ENCODE peak calls at places on chromosomes 3 and 15, in seven cellular contexts. One of them, this sample, is unnamed. For H3K36me3 and H3K9me3, the result is how much of the 10 kb centered on the place peaks cover.

GRCh38 chr3:46089237-46090011 is 62.1 kb upstream of the XCR1 start:
- DNase-seq in breast epithelium: no peak
- DNase-seq in tibial nerve: peak
- DNase-seq in heart left ventricle: peak
- DNase-seq in body of pancreas: peak
- DNase-seq in esophagus squamous epithelium: no peak
- DNase-seq in CD8-positive, alpha-beta T cell: no peak
- DNase-seq in this sample: no peak

GRCh38 chr3:33392703-33393125 is 47.5 kb downstream of the UBP1 start:
- DNase-seq in breast epithelium: no peak
- DNase-seq in tibial nerve: no peak
- DNase-seq in heart left ventricle: no peak
- DNase-seq in body of pancreas: no peak
- DNase-seq in esophagus squamous epithelium: no peak
- DNase-seq in CD8-positive, alpha-beta T cell: no peak
- DNase-seq in this sample: no peak

GRCh38 chr3:179743913-179744312 is 91.1 kb downstream of the USP13 start:
- DNase-seq in breast epithelium: no peak
- DNase-seq in tibial nerve: no peak
- DNase-seq in heart left ventricle: no peak
- DNase-seq in body of pancreas: no peak
- DNase-seq in esophagus squamous epithelium: no peak
- DNase-seq in CD8-positive, alpha-beta T cell: no peak
- DNase-seq in this sample: no peak

GRCh38 chr15:79032656-79033055 is 57.9 kb downstream of the RASGRF1 start:
- DNase-seq in breast epithelium: no peak
- DNase-seq in tibial nerve: no peak
- DNase-seq in heart left ventricle: no peak
- DNase-seq in body of pancreas: no peak
- DNase-seq in esophagus squamous epithelium: no peak
- DNase-seq in CD8-positive, alpha-beta T cell: no peak
- DNase-seq in this sample: no peak

GRCh38 chr3:189001559-189001958 is 170.2 kb upstream of the TPRG1 start:
- DNase-seq in breast epithelium: no peak
- DNase-seq in tibial nerve: no peak
- DNase-seq in heart left ventricle: no peak
- DNase-seq in body of pancreas: no peak
- DNase-seq in esophagus squamous epithelium: no peak
- DNase-seq in CD8-positive, alpha-beta T cell: no peak
- DNase-seq in this sample: no peak

GRCh38 chr15:42069025-42069424 is 25.3 kb downstream of the PLA2G4D start:
- DNase-seq in breast epithelium: no peak
- DNase-seq in tibial nerve: no peak
- DNase-seq in heart left ventricle: no peak
- DNase-seq in body of pancreas: no peak
- DNase-seq in esophagus squamous epithelium: no peak
- DNase-seq in CD8-positive, alpha-beta T cell: no peak
- DNase-seq in this sample: no peak

GRCh38 chr15:100093211-100094126 is 248.3 kb downstream of the ADAMTS17 start:
- DNase-seq in breast epithelium: peak
- DNase-seq in tibial nerve: no peak
- DNase-seq in heart left ventricle: no peak
- DNase-seq in body of pancreas: no peak
- DNase-seq in esophagus squamous epithelium: no peak
- DNase-seq in CD8-positive, alpha-beta T cell: no peak
- DNase-seq in this sample: no peak

GRCh38 chr15:29612096-29612495 is 210.2 kb downstream of the TJP1 start:
- DNase-seq in breast epithelium: no peak
- DNase-seq in tibial nerve: no peak
- DNase-seq in heart left ventricle: no peak
- DNase-seq in body of pancreas: no peak
- DNase-seq in esophagus squamous epithelium: no peak
- DNase-seq in CD8-positive, alpha-beta T cell: no peak
- DNase-seq in this sample: no peak

GRCh38 chr3:88000853-88001252 is 58.0 kb downstream of the CGGBP1 start:
- DNase-seq in breast epithelium: no peak
- DNase-seq in tibial nerve: no peak
- DNase-seq in heart left ventricle: no peak
- DNase-seq in body of pancreas: peak
- DNase-seq in esophagus squamous epithelium: no peak
- DNase-seq in CD8-positive, alpha-beta T cell: peak
- DNase-seq in this sample: no peak

GRCh38 chr15:30941520-30941919 is 37.8 kb downstream of the FAN1 start:
- DNase-seq in breast epithelium: no peak
- DNase-seq in tibial nerve: no peak
- DNase-seq in heart left ventricle: no peak
- DNase-seq in body of pancreas: no peak
- DNase-seq in esophagus squamous epithelium: no peak
- DNase-seq in CD8-positive, alpha-beta T cell: no peak
- DNase-seq in this sample: no peak

GRCh38 chr3:128685001-128685726 is 34.5 kb upstream of the RPN1 start:
- DNase-seq in breast epithelium: no peak
- DNase-seq in tibial nerve: no peak
- DNase-seq in heart left ventricle: no peak
- DNase-seq in body of pancreas: no peak
- DNase-seq in esophagus squamous epithelium: no peak
- DNase-seq in CD8-positive, alpha-beta T cell: no peak
- DNase-seq in this sample: no peak

GRCh38 chr15:58224068-58224467 is 85.9 kb downstream of the AQP9 start:
- DNase-seq in breast epithelium: peak
- DNase-seq in tibial nerve: no peak
- DNase-seq in heart left ventricle: peak
- DNase-seq in body of pancreas: no peak
- DNase-seq in esophagus squamous epithelium: no peak
- DNase-seq in CD8-positive, alpha-beta T cell: no peak
- DNase-seq in this sample: no peak

GRCh38 chr3:178083906-178084823 is 452.1 kb upstream of the KCNMB2 start:
- DNase-seq in breast epithelium: no peak
- DNase-seq in tibial nerve: no peak
- DNase-seq in heart left ventricle: no peak
- DNase-seq in body of pancreas: no peak
- DNase-seq in esophagus squamous epithelium: no peak
- DNase-seq in CD8-positive, alpha-beta T cell: no peak
- DNase-seq in this sample: no peak

GRCh38 chr15:87967951-87968350 is 288.6 kb downstream of the NTRK3 start:
- DNase-seq in breast epithelium: no peak
- DNase-seq in tibial nerve: no peak
- DNase-seq in heart left ventricle: no peak
- DNase-seq in body of pancreas: no peak
- DNase-seq in esophagus squamous epithelium: no peak
- DNase-seq in CD8-positive, alpha-beta T cell: no peak
- DNase-seq in this sample: no peak

GRCh38 chr15:61584410-61584809 is 355.3 kb upstream of the RORA start:
- DNase-seq in breast epithelium: no peak
- DNase-seq in tibial nerve: no peak
- DNase-seq in heart left ventricle: no peak
- DNase-seq in body of pancreas: no peak
- DNase-seq in esophagus squamous epithelium: no peak
- DNase-seq in CD8-positive, alpha-beta T cell: no peak
- DNase-seq in this sample: no peak

GRCh38 chr15:39888243-39888642 is 31.8 kb downstream of the GPR176 start:
- DNase-seq in breast epithelium: no peak
- DNase-seq in tibial nerve: no peak
- DNase-seq in heart left ventricle: no peak
- DNase-seq in body of pancreas: no peak
- DNase-seq in esophagus squamous epithelium: no peak
- DNase-seq in CD8-positive, alpha-beta T cell: no peak
- DNase-seq in this sample: no peak

GRCh38 chr3:187982149-187982548 is 171.8 kb upstream of the LPP start:
- DNase-seq in breast epithelium: no peak
- DNase-seq in tibial nerve: no peak
- DNase-seq in heart left ventricle: no peak
- DNase-seq in body of pancreas: no peak
- DNase-seq in esophagus squamous epithelium: no peak
- DNase-seq in CD8-positive, alpha-beta T cell: no peak
- DNase-seq in this sample: no peak

GRCh38 chr15:43133429-43134156 is at the start of gene TMEM62:
- DNase-seq in breast epithelium: peak
- DNase-seq in tibial nerve: peak
- DNase-seq in heart left ventricle: peak
- DNase-seq in body of pancreas: peak
- DNase-seq in esophagus squamous epithelium: peak
- DNase-seq in CD8-positive, alpha-beta T cell: peak
- DNase-seq in this sample: peak

GRCh38 chr3:172626241-172626640 is 84.6 kb downstream of the NCEH1 start:
- DNase-seq in breast epithelium: no peak
- DNase-seq in tibial nerve: no peak
- DNase-seq in heart left ventricle: no peak
- DNase-seq in body of pancreas: no peak
- DNase-seq in esophagus squamous epithelium: no peak
- DNase-seq in CD8-positive, alpha-beta T cell: no peak
- DNase-seq in this sample: no peak

GRCh38 chr3:51397389-51397788 is 6.3 kb downstream of the RBM15B start:
- DNase-seq in breast epithelium: no peak
- DNase-seq in tibial nerve: no peak
- DNase-seq in heart left ventricle: no peak
- DNase-seq in body of pancreas: no peak
- DNase-seq in esophagus squamous epithelium: no peak
- DNase-seq in CD8-positive, alpha-beta T cell: no peak
- DNase-seq in this sample: no peak

GRCh38 chr3:152865675-152866074 is 30.7 kb downstream of the P2RY1 start:
- DNase-seq in breast epithelium: no peak
- DNase-seq in tibial nerve: no peak
- DNase-seq in heart left ventricle: no peak
- DNase-seq in body of pancreas: no peak
- DNase-seq in esophagus squamous epithelium: no peak
- DNase-seq in CD8-positive, alpha-beta T cell: no peak
- DNase-seq in this sample: no peak

GRCh38 chr3:10417849-10418248 is 87.5 kb downstream of the ATP2B2 start:
- DNase-seq in breast epithelium: no peak
- DNase-seq in tibial nerve: no peak
- DNase-seq in heart left ventricle: no peak
- DNase-seq in body of pancreas: no peak
- DNase-seq in esophagus squamous epithelium: no peak
- DNase-seq in CD8-positive, alpha-beta T cell: no peak
- DNase-seq in this sample: no peak

GRCh38 chr15:61051570-61052031 is 177.5 kb downstream of the RORA start:
- DNase-seq in breast epithelium: peak
- DNase-seq in tibial nerve: peak
- DNase-seq in heart left ventricle: peak
- DNase-seq in body of pancreas: peak
- DNase-seq in esophagus squamous epithelium: no peak
- DNase-seq in CD8-positive, alpha-beta T cell: no peak
- DNase-seq in this sample: no peak

GRCh38 chr3:114383875-114384557 is 90.2 kb downstream of the TIGIT start:
- DNase-seq in breast epithelium: peak
- DNase-seq in tibial nerve: peak
- DNase-seq in heart left ventricle: peak
- DNase-seq in body of pancreas: peak
- DNase-seq in esophagus squamous epithelium: no peak
- DNase-seq in CD8-positive, alpha-beta T cell: peak
- DNase-seq in this sample: peak

GRCh38 chr3:50676031-50676705 is 1.4 kb downstream of the DOCK3 start:
- DNase-seq in breast epithelium: no peak
- DNase-seq in tibial nerve: no peak
- DNase-seq in heart left ventricle: no peak
- DNase-seq in body of pancreas: no peak
- DNase-seq in esophagus squamous epithelium: no peak
- DNase-seq in CD8-positive, alpha-beta T cell: no peak
- DNase-seq in this sample: no peak

GRCh38 chr15:68574051-68574450 is 4.7 kb upstream of the CORO2B start:
- DNase-seq in breast epithelium: no peak
- DNase-seq in tibial nerve: no peak
- DNase-seq in heart left ventricle: no peak
- DNase-seq in body of pancreas: no peak
- DNase-seq in esophagus squamous epithelium: no peak
- DNase-seq in CD8-positive, alpha-beta T cell: no peak
- DNase-seq in this sample: no peak

DNA sequence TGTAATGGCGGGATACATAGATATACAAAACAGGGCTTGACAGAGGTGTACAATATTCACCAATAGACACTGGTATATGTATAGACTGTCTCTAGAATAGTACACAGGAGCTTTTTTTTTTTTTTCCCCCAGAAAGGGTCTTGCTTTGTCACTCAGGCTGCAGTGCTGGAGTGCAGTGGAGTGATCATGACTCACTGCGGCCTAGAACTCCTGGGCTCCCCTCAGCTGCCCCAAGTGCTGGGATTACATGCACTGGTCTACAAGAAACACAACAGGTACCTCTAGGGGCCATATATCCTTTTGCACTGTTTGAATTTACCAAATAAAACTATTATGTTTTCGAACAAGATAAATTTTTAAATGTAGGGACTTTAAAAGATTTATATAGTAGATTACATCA is 12.3 kb downstream of the RHOA start:
- DNase-seq in breast epithelium: no peak
- DNase-seq in tibial nerve: no peak
- DNase-seq in heart left ventricle: no peak
- DNase-seq in body of pancreas: no peak
- DNase-seq in esophagus squamous epithelium: no peak
- DNase-seq in CD8-positive, alpha-beta T cell: no peak
- DNase-seq in this sample: no peak
- H3K36me3 ChIP-seq in breast epithelium: under half
- H3K36me3 ChIP-seq in tibial nerve: under half
- H3K36me3 ChIP-seq in heart left ventricle: under half
- H3K36me3 ChIP-seq in body of pancreas: under half
- H3K36me3 ChIP-seq in esophagus squamous epithelium: under half
- H3K36me3 ChIP-seq in CD8-positive, alpha-beta T cell: under half
- H3K36me3 ChIP-seq in this sample: under half

GRCh38 chr3:3405131-3405530 is 225.6 kb upstream of the CRBN start:
- DNase-seq in breast epithelium: no peak
- DNase-seq in tibial nerve: no peak
- DNase-seq in heart left ventricle: no peak
- DNase-seq in body of pancreas: no peak
- DNase-seq in esophagus squamous epithelium: no peak
- DNase-seq in CD8-positive, alpha-beta T cell: no peak
- DNase-seq in this sample: no peak

GRCh38 chr3:3403700-3404099 is 224.2 kb upstream of the CRBN start:
- DNase-seq in breast epithelium: no peak
- DNase-seq in tibial nerve: no peak
- DNase-seq in heart left ventricle: no peak
- DNase-seq in body of pancreas: no peak
- DNase-seq in esophagus squamous epithelium: no peak
- DNase-seq in CD8-positive, alpha-beta T cell: no peak
- DNase-seq in this sample: no peak
- H3K9me3 ChIP-seq in breast epithelium: under half
- H3K9me3 ChIP-seq in tibial nerve: under half
- H3K9me3 ChIP-seq in heart left ventricle: under half
- H3K9me3 ChIP-seq in body of pancreas: under half
- H3K9me3 ChIP-seq in esophagus squamous epithelium: under half
- H3K9me3 ChIP-seq in CD8-positive, alpha-beta T cell: under half
- H3K9me3 ChIP-seq in this sample: under half

GRCh38 chr3:14147617-14148016 is 22.8 kb downstream of the TMEM43 start:
- DNase-seq in breast epithelium: no peak
- DNase-seq in tibial nerve: no peak
- DNase-seq in heart left ventricle: no peak
- DNase-seq in body of pancreas: no peak
- DNase-seq in esophagus squamous epithelium: no peak
- DNase-seq in CD8-positive, alpha-beta T cell: peak
- DNase-seq in this sample: no peak
- H3K36me3 ChIP-seq in breast epithelium: under half
- H3K36me3 ChIP-seq in tibial nerve: half or more
- H3K36me3 ChIP-seq in heart left ventricle: half or more
- H3K36me3 ChIP-seq in body of pancreas: under half
- H3K36me3 ChIP-seq in esophagus squamous epithelium: under half
- H3K36me3 ChIP-seq in CD8-positive, alpha-beta T cell: under half
- H3K36me3 ChIP-seq in this sample: under half

DNA sequence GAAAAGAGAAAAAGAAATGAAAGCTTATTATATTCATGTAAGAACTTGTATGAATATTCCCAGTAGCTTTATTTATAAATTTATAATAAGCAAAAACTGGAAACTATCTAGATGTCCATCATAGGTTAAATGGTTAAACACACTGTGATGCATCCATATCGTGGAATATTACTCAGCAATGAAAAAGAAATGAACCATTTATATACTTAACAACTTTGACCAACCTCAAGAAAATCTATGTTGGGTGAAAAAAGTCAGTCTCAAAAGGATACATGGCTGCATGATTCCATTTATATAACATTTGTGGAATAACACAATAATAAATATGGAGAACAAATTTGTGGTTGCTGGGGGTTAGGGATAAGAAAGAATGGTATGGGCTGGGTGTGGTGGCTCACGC is 713.0 kb upstream of the SGO1 start:
- DNase-seq in breast epithelium: no peak
- DNase-seq in tibial nerve: no peak
- DNase-seq in heart left ventricle: no peak
- DNase-seq in body of pancreas: no peak
- DNase-seq in esophagus squamous epithelium: no peak
- DNase-seq in CD8-positive, alpha-beta T cell: no peak
- DNase-seq in this sample: no peak
- H3K9me3 ChIP-seq in breast epithelium: under half
- H3K9me3 ChIP-seq in tibial nerve: under half
- H3K9me3 ChIP-seq in heart left ventricle: under half
- H3K9me3 ChIP-seq in body of pancreas: under half
- H3K9me3 ChIP-seq in esophagus squamous epithelium: under half
- H3K9me3 ChIP-seq in CD8-positive, alpha-beta T cell: under half
- H3K9me3 ChIP-seq in this sample: under half